ENCODE peak calls at places on chromosomes 12 and 14, in six cellular contexts. One of them, this sample, is unnamed.

GRCh38 chr14:72756967-72757366 is 136.9 kb downstream of the DPF3 start:
- DNase-seq in ELR: no peak
- DNase-seq in activated CD4-positive, alpha-beta T cell treated with anti-CD3 and anti-CD28 coated beads for 48 hours: no peak
- DNase-seq in RPMI7951: no peak
- DNase-seq in LoVo: no peak
- DNase-seq in GM12865: no peak
- DNase-seq in this sample: no peak

GRCh38 chr14:104554608-104555401 is 24.8 kb upstream of the C14orf180 start:
- DNase-seq in GM12865: no peak
- DNase-seq in RPMI7951: no peak
- DNase-seq in LoVo: no peak
- DNase-seq in activated CD4-positive, alpha-beta T cell treated with anti-CD3 and anti-CD28 coated beads for 48 hours: no peak
- DNase-seq in ELR: no peak
- DNase-seq in this sample: no peak

GRCh38 chr12:132362966-132363660 is 33.7 kb upstream of the GALNT9 start:
- DNase-seq in LoVo: no peak
- DNase-seq in RPMI7951: no peak
- DNase-seq in activated CD4-positive, alpha-beta T cell treated with anti-CD3 and anti-CD28 coated beads for 48 hours: no peak
- DNase-seq in GM12865: no peak
- DNase-seq in ELR: no peak
- DNase-seq in this sample: no peak

GRCh38 chr14:74035556-74035955 is 16.4 kb downstream of the BBOF1 start:
- DNase-seq in LoVo: no peak
- DNase-seq in activated CD4-positive, alpha-beta T cell treated with anti-CD3 and anti-CD28 coated beads for 48 hours: no peak
- DNase-seq in GM12865: no peak
- DNase-seq in RPMI7951: peak; percentile 23
- DNase-seq in ELR: peak; percentile 73
- DNase-seq in this sample: peak; percentile 38

GRCh38 chr12:28446031-28446430 is 255.8 kb downstream of the CCDC91 start:
- DNase-seq in activated CD4-positive, alpha-beta T cell treated with anti-CD3 and anti-CD28 coated beads for 48 hours: no peak
- DNase-seq in GM12865: no peak
- DNase-seq in ELR: no peak
- DNase-seq in RPMI7951: no peak
- DNase-seq in LoVo: no peak
- DNase-seq in this sample: no peak

GRCh38 chr12:106601548-106601947 is 18.7 kb downstream of the RFX4 start:
- DNase-seq in activated CD4-positive, alpha-beta T cell treated with anti-CD3 and anti-CD28 coated beads for 48 hours: no peak
- DNase-seq in RPMI7951: no peak
- DNase-seq in ELR: no peak
- DNase-seq in LoVo: no peak
- DNase-seq in GM12865: no peak
- DNase-seq in this sample: no peak

GRCh38 chr12:111404362-111405148 is 1.2 kb upstream of the SH2B3 start:
- DNase-seq in GM12865: peak; percentile 86
- DNase-seq in LoVo: no peak
- DNase-seq in ELR: peak; percentile 50
- DNase-seq in RPMI7951: peak; percentile 50
- DNase-seq in activated CD4-positive, alpha-beta T cell treated with anti-CD3 and anti-CD28 coated beads for 48 hours: peak; percentile 84
- DNase-seq in this sample: no peak

GRCh38 chr12:82650627-82651337 is 35.9 kb upstream of the TMTC2 start:
- DNase-seq in LoVo: peak; percentile 94
- DNase-seq in ELR: peak; percentile 38
- DNase-seq in activated CD4-positive, alpha-beta T cell treated with anti-CD3 and anti-CD28 coated beads for 48 hours: no peak
- DNase-seq in RPMI7951: peak; percentile 62
- DNase-seq in GM12865: peak; percentile 76
- DNase-seq in this sample: peak; percentile 98

GRCh38 chr12:124588689-124589318 is 21.4 kb upstream of the NCOR2 start:
- DNase-seq in ELR: peak; percentile 82
- DNase-seq in RPMI7951: peak; percentile 75
- DNase-seq in GM12865: no peak
- DNase-seq in activated CD4-positive, alpha-beta T cell treated with anti-CD3 and anti-CD28 coated beads for 48 hours: peak; percentile 52
- DNase-seq in LoVo: no peak
- DNase-seq in this sample: peak; percentile 58

GRCh38 chr12:131443019-131444000 is 267.6 kb upstream of the SFSWAP start:
- DNase-seq in GM12865: no peak
- DNase-seq in activated CD4-positive, alpha-beta T cell treated with anti-CD3 and anti-CD28 coated beads for 48 hours: no peak
- DNase-seq in ELR: no peak
- DNase-seq in LoVo: no peak
- DNase-seq in RPMI7951: no peak
- DNase-seq in this sample: no peak

GRCh38 chr14:102039157-102039556 is 47.7 kb downstream of the HSP90AA1 start:
- DNase-seq in GM12865: no peak
- DNase-seq in activated CD4-positive, alpha-beta T cell treated with anti-CD3 and anti-CD28 coated beads for 48 hours: no peak
- DNase-seq in ELR: no peak
- DNase-seq in RPMI7951: no peak
- DNase-seq in LoVo: no peak
- DNase-seq in this sample: no peak

GRCh38 chr12:49673446-49674317 is 33.5 kb downstream of the FMNL3 start:
- DNase-seq in ELR: peak; percentile 84
- DNase-seq in activated CD4-positive, alpha-beta T cell treated with anti-CD3 and anti-CD28 coated beads for 48 hours: no peak
- DNase-seq in RPMI7951: peak; percentile 96
- DNase-seq in LoVo: no peak
- DNase-seq in GM12865: peak; percentile 49
- DNase-seq in this sample: no peak

GRCh38 chr12:77973579-77973978 is 142.9 kb downstream of the NAV3 start:
- DNase-seq in activated CD4-positive, alpha-beta T cell treated with anti-CD3 and anti-CD28 coated beads for 48 hours: no peak
- DNase-seq in LoVo: no peak
- DNase-seq in GM12865: no peak
- DNase-seq in ELR: no peak
- DNase-seq in RPMI7951: no peak
- DNase-seq in this sample: no peak

GRCh38 chr14:33534636-33535035 is 416.2 kb downstream of the EGLN3 start:
- DNase-seq in RPMI7951: no peak
- DNase-seq in LoVo: no peak
- DNase-seq in activated CD4-positive, alpha-beta T cell treated with anti-CD3 and anti-CD28 coated beads for 48 hours: no peak
- DNase-seq in ELR: peak; percentile 44
- DNase-seq in GM12865: no peak
- DNase-seq in this sample: no peak